ENCODE peak calls at places on chromosomes 5 and 9, in ten cellular contexts. Z is stimulated activated naive CD8-positive, alpha-beta T cell treated with anti-CD3 and anti-CD28 coated beads, Interleukin-15, amount 100 ng/mL, for 72 hours; N is naive thymus-derived CD4-positive, alpha-beta T cell; I is PC-3; D is stimulated activated naive B cell treated with anti-CD40 and anti-IgM and Interleukin-4, amounts not matched to agents 10 μg/mL and 1 μg/mL and 100 μg/mL, for 72 hours; B is activated CD8-positive, alpha-beta memory T cell treated with anti-CD3 and anti-CD28 coated beads, Interleukin-2, amount 10 ng/mL, durations not matched to agents 7 days and 5 days; J is activated naive CD4-positive, alpha-beta T cell treated with anti-CD3 and anti-CD28 coated beads, Interleukin-2, amount 50 U/mL, for 72 hours; G is effector memory CD8-positive, alpha-beta T cell; L is heart left ventricle; C is Right ventricle myocardium superior. U is an unnamed sample.
A peak's percentile ranks its signal among the peaks of the same experiment; 100 is the strongest.

GRCh38 chr5:175854231-175855040 is 16.9 kb upstream of the CPLX2 start:
- ATAC-seq in Z (no peak), N (no peak), I (no peak), D (no peak), B (no peak), J (no peak), G (no peak), L (no peak), C (no peak), U (no peak)

GRCh38 chr9:94804917-94805544 is 78.5 kb downstream of the AOPEP start:
- ATAC-seq in Z (no peak), N (no peak), I (no peak), D (no peak), B (no peak), J (no peak), G (no peak), L (no peak), C (no peak), U (peak; percentile 58)

GRCh38 chr5:119752921-119753886 is 123.8 kb downstream of the FAM170A start:
- ATAC-seq in Z (no peak), N (no peak), I (no peak), D (no peak), B (no peak), J (no peak), G (no peak), L (no peak), C (no peak), U (peak; percentile 97)

GRCh38 chr5:167937628-167938000 is 353.8 kb upstream of the WWC1 start:
- ATAC-seq in Z (no peak), N (no peak), I (no peak), D (no peak), B (no peak), J (no peak), G (no peak), L (no peak), C (no peak), U (no peak)

GRCh38 chr5:72525816-72526215 is 18.6 kb upstream of the ZNF366 start:
- ATAC-seq in Z (no peak), N (no peak), I (no peak), D (no peak), B (no peak), J (no peak), G (no peak), L (peak; percentile 31), C (peak; percentile 36), U (peak; percentile 65)

GRCh38 chr5:94355817-94356216 is 262.6 kb downstream of the KIAA0825 start:
- ATAC-seq in Z (no peak), N (no peak), I (no peak), D (no peak), B (no peak), J (no peak), G (no peak), L (no peak), C (no peak), U (no peak)

GRCh38 chr5:157956271-157956885 is 97.4 kb upstream of the CLINT1 start:
- ATAC-seq in Z (peak; percentile 89), N (peak; percentile 27), I (no peak), D (peak; percentile 25), B (no peak), J (peak; percentile 90), G (no peak), L (no peak), C (no peak), U (peak; percentile 62)

GRCh38 chr5:107522456-107522855 is 148.3 kb downstream of the EFNA5 start:
- ATAC-seq in Z (no peak), N (no peak), I (no peak), D (no peak), B (no peak), J (no peak), G (no peak), L (no peak), C (no peak), U (no peak)

U was measured in esophagus mucosa.